ENCODE peak calls at places on chromosomes 16 and 17, in nine cellular contexts. D is sigmoid colon, Z is BJ, U is WTC11, T is SK-N-SH, X is HFF-Myc, V is pancreas, F is esophagus squamous epithelium, W is mammary epithelial cell. P is an unnamed sample.

GRCh38 chr16:89565506-89566372 is 5.3 kb downstream of the RPL13 start:
- DNase-seq in D (no peak), Z (no peak), U (peak), T (peak), X (no peak), V (peak), F (no peak), W (peak), P (no peak)

GRCh38 chr16:27330542-27330941 is 16.8 kb downstream of the IL4R start:
- DNase-seq in D (peak), Z (peak), U (no peak), T (no peak), X (no peak), V (no peak), F (no peak), W (peak), P (peak)

GRCh38 chr17:75183999-75184884 is 1.5 kb upstream of the SUMO2 start:
- DNase-seq in D (peak), Z (no peak), U (no peak), T (no peak), X (no peak), V (no peak), F (no peak), W (no peak), P (no peak)

GRCh38 chr16:67531247-67531646 is 2.6 kb downstream of the RIPOR1 start:
- DNase-seq in D (no peak), Z (no peak), U (no peak), T (no peak), X (no peak), V (no peak), F (no peak), W (no peak), P (no peak)

GRCh38 chr17:66152756-66153155 is 39.2 kb downstream of the CEP112 start:
- DNase-seq in D (no peak), Z (peak), U (no peak), T (no peak), X (no peak), V (no peak), F (no peak), W (peak), P (no peak)

GRCh38 chr17:67503184-67503583 is 126.1 kb downstream of the PITPNC1 start:
- DNase-seq in D (no peak), Z (no peak), U (no peak), T (no peak), X (no peak), V (peak), F (no peak), W (peak), P (no peak)

GRCh38 chr16:25692734-25693508 is 1.2 kb downstream of the HS3ST4 start:
- DNase-seq in D (no peak), Z (no peak), U (peak), T (peak), X (no peak), V (no peak), F (no peak), W (no peak), P (no peak)

GRCh38 chr17:16915752-16916556 is 56.0 kb downstream of the TNFRSF13B start:
- DNase-seq in D (no peak), Z (no peak), U (peak), T (peak), X (no peak), V (peak), F (no peak), W (peak), P (peak)

GRCh38 chr17:43015579-43015978 is 6.6 kb downstream of the VAT1 start:
- DNase-seq in D (peak), Z (no peak), U (no peak), T (no peak), X (no peak), V (no peak), F (no peak), W (no peak), P (no peak)

GRCh38 chr16:67663151-67663876 is 2.6 kb downstream of the PARD6A start:
- DNase-seq in D (peak), Z (no peak), U (peak), T (peak), X (no peak), V (peak), F (no peak), W (no peak), P (no peak)

GRCh38 chr17:2025220-2025621 is at the start of gene RTN4RL1:
- DNase-seq in D (peak), Z (no peak), U (peak), T (peak), X (no peak), V (peak), F (no peak), W (peak), P (no peak)

GRCh38 chr16:69310479-69311114 is 553 bp upstream of the VPS4A start:
- DNase-seq in D (no peak), Z (no peak), U (no peak), T (no peak), X (no peak), V (no peak), F (no peak), W (no peak), P (peak)

GRCh38 chr16:68361485-68361884 is 50.7 kb downstream of the PRMT7 start:
- DNase-seq in D (no peak), Z (no peak), U (no peak), T (peak), X (no peak), V (no peak), F (no peak), W (no peak), P (no peak)

GRCh38 chr17:2137342-2138098 is 82.6 kb downstream of the HIC1 start:
- DNase-seq in D (no peak), Z (peak), U (peak), T (no peak), X (no peak), V (peak), F (no peak), W (no peak), P (no peak)

GRCh38 chr16:70688266-70688742 is 2.5 kb upstream of the MTSS2 start:
- DNase-seq in D (peak), Z (no peak), U (no peak), T (peak), X (no peak), V (no peak), F (no peak), W (no peak), P (peak)

GRCh38 chr17:66655861-66656260 is 179.1 kb upstream of the CACNG5 start:
- DNase-seq in D (no peak), Z (no peak), U (no peak), T (no peak), X (no peak), V (no peak), F (no peak), W (peak), P (no peak)

GRCh38 chr17:74466111-74466784 is at the start of gene CD300A:
- DNase-seq in D (no peak), Z (no peak), U (peak), T (no peak), X (no peak), V (no peak), F (no peak), W (no peak), P (peak)

GRCh38 chr17:181213-182163 is at the start of gene DOC2B:
- DNase-seq in D (no peak), Z (no peak), U (peak), T (peak), X (no peak), V (peak), F (no peak), W (peak), P (no peak)

GRCh38 chr17:75645889-75646625 is 12.8 kb downstream of the SMIM5 start:
- DNase-seq in D (peak), Z (no peak), U (no peak), T (peak), X (no peak), V (peak), F (no peak), W (no peak), P (peak)

GRCh38 chr16:67244387-67245188 is 2.7 kb downstream of the FHOD1 start:
- DNase-seq in D (peak), Z (peak), U (no peak), T (no peak), X (peak), V (peak), F (peak), W (peak), P (peak)

GRCh38 chr17:21286066-21286770 is 1.7 kb downstream of the MAP2K3 start:
- DNase-seq in D (peak), Z (peak), U (no peak), T (peak), X (peak), V (peak), F (peak), W (peak), P (no peak)

DNA sequence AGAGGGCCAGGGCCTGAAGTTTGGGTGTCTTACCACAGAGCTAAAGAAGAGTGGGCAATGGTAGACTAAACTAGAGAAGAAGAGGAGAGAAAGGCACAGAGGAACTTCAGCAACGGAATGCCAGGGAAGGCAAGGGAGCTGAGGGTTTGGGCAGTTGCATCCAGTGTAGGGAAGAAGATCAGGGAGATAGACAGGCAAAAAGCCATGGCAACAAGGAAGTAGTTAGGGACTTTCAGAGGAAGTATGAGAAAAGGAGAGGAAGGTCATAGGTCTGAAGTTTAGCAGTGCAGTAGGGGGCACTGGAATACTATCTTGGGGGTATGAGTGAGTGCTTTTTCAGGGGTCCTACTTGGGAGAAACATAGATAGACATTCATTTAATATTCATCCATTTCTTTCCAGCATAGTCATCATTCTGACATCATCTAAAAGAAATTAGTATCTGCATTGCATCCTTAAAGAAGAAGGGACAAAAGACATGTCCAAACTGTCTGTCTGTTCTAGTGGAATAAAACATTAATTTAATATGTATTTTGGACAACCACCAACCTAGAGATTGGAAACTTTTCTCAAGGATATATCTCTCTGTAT is 2.2 kb upstream of the NF1 start:
- DNase-seq in D (no peak), Z (no peak), U (no peak), T (no peak), X (no peak), V (no peak), F (no peak), W (no peak), P (no peak)
- TF ChIP-seq CTCF in D (no peak), Z (no peak), U (no peak), T (peak), X (no peak), V (no peak), F (no peak), W (no peak), P (no peak)

GRCh38 chr16:81263470-81264200 is 25.1 kb downstream of the BCO1 start:
- DNase-seq in D (peak), Z (no peak), U (no peak), T (no peak), X (no peak), V (no peak), F (no peak), W (no peak), P (no peak)
- TF ChIP-seq CTCF in D (no peak), Z (peak), U (no peak), T (no peak), X (no peak), V (no peak), F (no peak), W (peak), P (peak)

GRCh38 chr17:58277726-58278595 is 2.8 kb downstream of the MPO start:
- DNase-seq in D (no peak), Z (no peak), U (no peak), T (peak), X (no peak), V (no peak), F (no peak), W (no peak), P (no peak)

GRCh38 chr17:58275417-58275816 is 5.3 kb downstream of the MPO start:
- DNase-seq in D (no peak), Z (no peak), U (no peak), T (peak), X (no peak), V (no peak), F (no peak), W (no peak), P (peak)

GRCh38 chr17:58276423-58276822 is 4.3 kb downstream of the MPO start:
- DNase-seq in D (no peak), Z (no peak), U (no peak), T (peak), X (no peak), V (no peak), F (no peak), W (no peak), P (no peak)

GRCh38 chr17:58278661-58279015 is 2.1 kb downstream of the MPO start:
- DNase-seq in D (peak), Z (no peak), U (no peak), T (peak), X (no peak), V (no peak), F (no peak), W (no peak), P (no peak)

DNA sequence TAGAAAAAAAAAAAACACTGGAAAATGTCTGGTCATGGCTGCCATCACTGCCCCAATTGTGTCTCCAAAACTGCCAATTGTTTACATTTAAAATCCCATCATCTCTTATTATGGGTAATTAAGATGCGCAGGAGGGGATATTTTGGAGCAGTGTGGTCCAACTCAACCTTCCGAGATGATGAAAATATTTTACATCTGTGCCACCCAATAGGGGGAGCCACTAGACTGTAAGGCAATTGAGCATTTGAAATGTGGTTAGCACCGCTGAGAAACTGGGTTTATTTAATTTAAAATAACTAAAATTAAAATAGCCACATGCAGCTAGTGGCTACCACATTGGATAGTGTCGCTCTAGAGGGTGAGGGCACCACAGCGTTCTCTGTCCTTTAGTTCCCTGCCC is 3.6 kb downstream of the MPO start:
- DNase-seq in D (no peak), Z (no peak), U (no peak), T (no peak), X (no peak), V (no peak), F (no peak), W (no peak), P (no peak)
- TF ChIP-seq CTCF in D (no peak), Z (peak), U (peak), T (peak), X (peak), V (no peak), F (peak), W (peak), P (peak)

GRCh38 chr17:18191967-18192366 is 8.3 kb downstream of the ALKBH5 start:
- DNase-seq in D (no peak), Z (no peak), U (peak), T (peak), X (no peak), V (no peak), F (no peak), W (no peak), P (no peak)
- TF ChIP-seq CTCF in D (no peak), Z (peak), U (no peak), T (peak), X (peak), V (no peak), F (no peak), W (peak), P (peak)

P was measured in chondrocyte.